ENCODE peak calls at places on chromosomes 11 and 22, in five cellular contexts. L, G, O, H and F are unnamed samples.

GRCh38 chr11:2740275-2740940 is 40.6 kb upstream of the KCNQ1OT1 start:
- DNase-seq in H (no peak), L (no peak), O (no peak), G (no peak), F (no peak)

GRCh38 chr11:23232652-23233051 is 372.4 kb upstream of the CCDC179 start:
- DNase-seq in G (no peak), L (no peak), H (no peak), O (no peak), F (no peak)

GRCh38 chr22:26751217-26751616 is 93.8 kb downstream of the MIAT start:
- DNase-seq in G (no peak), L (no peak), O (peak; percentile 79), H (no peak), F (no peak)

GRCh38 chr11:81494431-81494830 is 1239.2 kb downstream of the FAM181B start:
- DNase-seq in G (no peak), H (no peak), L (no peak), O (no peak), F (no peak)

GRCh38 chr22:44314425-44315067 is 1.8 kb upstream of the SHISAL1 start:
- DNase-seq in H (no peak), L (no peak), G (no peak), O (no peak), F (no peak)

GRCh38 chr11:87030458-87031054 is 7.2 kb upstream of the TMEM135 start:
- DNase-seq in H (no peak), O (no peak), G (no peak), L (no peak), F (no peak)

GRCh38 chr22:23743303-23743705 is 7.6 kb downstream of the ZNF70 start:
- DNase-seq in L (no peak), G (no peak), O (no peak), H (no peak), F (no peak)

GRCh38 chr11:45885921-45886721 is 670 bp downstream of the MAPK8IP1 start:
- DNase-seq in G (no peak), O (peak; percentile 68), L (no peak), H (no peak), F (no peak)

GRCh38 chr11:65069217-65069616 is 10.9 kb upstream of the NAALADL1 start:
- DNase-seq in H (no peak), G (no peak), O (no peak), L (no peak), F (no peak)

GRCh38 chr11:102251423-102251822 is 65.9 kb upstream of the BIRC3 start:
- DNase-seq in H (no peak), G (no peak), L (no peak), O (no peak), F (no peak)

GRCh38 chr11:102252339-102252891 is 64.9 kb upstream of the BIRC3 start:
- DNase-seq in G (no peak), H (no peak), L (no peak), O (no peak), F (no peak)

GRCh38 chr11:102256251-102256650 is 61.0 kb upstream of the BIRC3 start:
- DNase-seq in O (no peak), H (no peak), L (no peak), G (no peak), F (no peak)

GRCh38 chr11:102253018-102253775 is 64.1 kb upstream of the BIRC3 start:
- DNase-seq in O (no peak), L (no peak), H (no peak), G (no peak), F (no peak)

GRCh38 chr11:102254047-102254446 is 63.2 kb upstream of the BIRC3 start:
- DNase-seq in L (no peak), G (no peak), H (no peak), O (peak; percentile 21), F (no peak)
- TF ChIP-seq CTCF in L (no peak), G (no peak), H (peak; percentile 21), O (peak; percentile 45), F (no peak)

GRCh38 chr11:12745787-12746186 is 71.6 kb downstream of the TEAD1 start:
- DNase-seq in G (no peak), L (no peak), H (no peak), O (no peak), F (no peak)

GRCh38 chr11:12748561-12748960 is 74.3 kb downstream of the TEAD1 start:
- DNase-seq in O (no peak), H (no peak), G (no peak), L (no peak), F (no peak)

GRCh38 chr11:12743834-12744449 is 69.7 kb downstream of the TEAD1 start:
- DNase-seq in H (no peak), L (no peak), G (no peak), O (no peak), F (no peak)

GRCh38 chr11:12744831-12745502 is 70.7 kb downstream of the TEAD1 start:
- DNase-seq in L (no peak), G (no peak), O (no peak), H (no peak), F (no peak)

DNA sequence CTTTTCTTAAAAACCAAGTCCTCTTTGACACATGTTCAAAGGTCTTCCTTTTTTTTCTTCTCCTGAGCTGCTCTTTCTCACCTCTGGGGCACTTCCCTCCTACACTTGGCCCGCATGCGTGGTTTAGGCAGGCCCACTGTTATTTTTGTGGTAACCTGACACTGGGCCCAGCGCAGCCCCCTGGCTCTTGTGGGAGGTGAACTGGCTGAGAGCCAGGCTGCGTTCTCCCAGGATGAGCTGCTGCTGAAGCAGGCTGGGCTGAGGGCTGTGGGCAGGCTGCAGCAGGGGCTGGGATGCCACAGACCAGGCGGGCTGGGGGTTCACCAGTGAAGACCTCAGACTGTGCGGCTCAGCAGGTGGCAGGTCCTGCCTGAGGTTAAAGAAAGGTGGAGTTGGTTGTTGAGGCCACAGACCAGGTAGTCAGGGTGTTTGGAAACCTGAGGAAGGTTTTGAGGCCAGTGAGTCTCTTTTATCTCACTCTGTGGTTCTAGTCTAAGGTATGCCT is 72.4 kb downstream of the TEAD1 start:
- DNase-seq in G (peak; percentile 43), L (no peak), O (peak; percentile 87), H (no peak), F (peak; percentile 80)
- TF ChIP-seq CTCF in G (no peak), L (no peak), O (no peak), H (no peak), F (no peak)

GRCh38 chr22:32335471-32335870 is 22.2 kb upstream of the RFPL3 start:
- DNase-seq in H (no peak), O (no peak), G (no peak), L (no peak), F (no peak)
- TF ChIP-seq CTCF in H (no peak), O (no peak), G (no peak), L (no peak), F (no peak)

GRCh38 chr11:76674517-76675400 is 4.2 kb upstream of the LRRC32 start:
- DNase-seq in O (peak; percentile 41), G (no peak), H (no peak), L (no peak), F (no peak)
- TF ChIP-seq CTCF in O (no peak), G (peak; percentile 6), H (no peak), L (no peak), F (no peak)

GRCh38 chr11:128326791-128327190 is 260.6 kb downstream of the ETS1 start:
- DNase-seq in G (no peak), L (no peak), H (no peak), O (no peak), F (no peak)

GRCh38 chr11:128327274-128327673 is 260.1 kb downstream of the ETS1 start:
- DNase-seq in H (no peak), G (no peak), L (no peak), O (no peak), F (no peak)

GRCh38 chr11:128324051-128324481 is 263.3 kb downstream of the ETS1 start:
- DNase-seq in G (no peak), L (no peak), O (no peak), H (no peak), F (no peak)

GRCh38 chr11:128324531-128325141 is 262.7 kb downstream of the ETS1 start:
- DNase-seq in O (no peak), L (no peak), H (peak; percentile 70), G (no peak), F (no peak)

DNA sequence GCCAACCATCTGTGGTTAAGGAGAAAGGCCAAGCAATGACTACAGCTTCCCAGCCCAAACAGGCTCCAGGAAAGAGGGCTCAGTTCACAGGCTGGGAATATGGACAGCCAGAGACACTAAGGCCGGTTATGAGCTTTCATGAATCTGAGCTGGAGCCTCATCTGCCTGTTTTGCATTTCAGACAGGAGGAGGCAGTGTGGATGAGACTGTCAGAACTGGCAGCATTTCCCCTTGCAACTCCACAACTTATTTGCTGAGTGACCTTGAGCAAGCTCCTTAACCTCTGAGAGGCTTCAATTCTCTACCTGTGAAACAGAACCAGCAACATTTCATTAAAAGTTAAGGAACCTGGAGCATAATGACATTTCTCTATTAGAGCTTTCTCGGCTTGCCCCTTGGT is 264.0 kb downstream of the ETS1 start:
- DNase-seq in G (no peak), L (no peak), O (no peak), H (no peak), F (no peak)
- TF ChIP-seq CTCF in G (peak; percentile 43), L (no peak), O (no peak), H (peak; percentile 52), F (no peak)

DNA sequence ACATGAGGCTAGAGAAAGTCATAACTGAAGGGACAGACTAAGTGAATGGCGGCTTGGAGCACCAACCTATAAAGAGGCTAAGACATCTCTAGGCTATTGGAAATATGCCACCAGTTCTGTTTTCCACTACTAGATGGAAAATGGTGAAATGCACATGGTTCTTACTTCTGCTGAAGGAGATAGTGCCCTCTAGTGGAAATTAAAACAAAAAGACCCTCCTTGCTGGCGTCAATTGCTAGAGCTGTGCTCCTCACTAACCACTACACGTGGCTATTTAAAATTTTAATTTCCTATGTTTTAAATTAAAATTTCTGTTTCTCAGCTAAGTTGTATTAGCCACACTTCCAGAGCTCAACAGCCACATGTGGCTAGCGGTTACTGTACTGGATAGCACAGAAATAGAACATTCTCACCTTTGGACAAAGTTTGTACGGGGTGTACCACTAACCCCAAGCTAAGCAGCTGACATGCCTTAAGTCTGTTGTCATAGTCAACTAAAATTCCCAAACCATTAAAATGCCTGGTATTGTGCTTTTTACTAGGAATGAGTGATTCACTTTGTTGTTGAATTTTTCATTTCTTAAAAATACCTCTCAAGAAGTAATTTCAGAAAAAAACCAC is 34.1 kb upstream of the CALCA start:
- DNase-seq in O (no peak), L (no peak), H (no peak), G (no peak), F (no peak)
- TF ChIP-seq CTCF in O (peak; percentile 20), L (no peak), H (peak; percentile 63), G (peak; percentile 26), F (no peak)